ENCODE peak calls at places on chromosomes 11 and 22, in ten cellular contexts. One of them, this sample, is unnamed.

GRCh38 chr11:35332524-35332923 is 86.8 kb downstream of the SLC1A2 start:
- DNase-seq in aorta: no peak
- DNase-seq in A549: no peak
- DNase-seq in neuronal stem cell: no peak
- DNase-seq in effector memory CD4-positive, alpha-beta T cell: no peak
- DNase-seq in cardiac muscle cell: no peak
- DNase-seq in esophagus squamous epithelium: no peak
- DNase-seq in AG09309: no peak
- DNase-seq in foreskin fibroblast: no peak
- DNase-seq in colonic mucosa: no peak
- DNase-seq in this sample: no peak

GRCh38 chr11:110582728-110583432 is 129.4 kb downstream of the ARHGAP20 start:
- DNase-seq in aorta: no peak
- DNase-seq in A549: no peak
- DNase-seq in neuronal stem cell: no peak
- DNase-seq in effector memory CD4-positive, alpha-beta T cell: no peak
- DNase-seq in cardiac muscle cell: no peak
- DNase-seq in esophagus squamous epithelium: no peak
- DNase-seq in AG09309: no peak
- DNase-seq in foreskin fibroblast: no peak
- DNase-seq in colonic mucosa: no peak
- DNase-seq in this sample: no peak

GRCh38 chr11:66264893-66265292 is 3.5 kb upstream of the RAB1B start:
- DNase-seq in aorta: no peak
- DNase-seq in A549: no peak
- DNase-seq in neuronal stem cell: no peak
- DNase-seq in effector memory CD4-positive, alpha-beta T cell: no peak
- DNase-seq in cardiac muscle cell: no peak
- DNase-seq in esophagus squamous epithelium: no peak
- DNase-seq in AG09309: no peak
- DNase-seq in foreskin fibroblast: no peak
- DNase-seq in colonic mucosa: no peak
- DNase-seq in this sample: no peak

GRCh38 chr11:111944139-111944538 is 7.0 kb downstream of the DIXDC1 start:
- DNase-seq in aorta: no peak
- DNase-seq in A549: no peak
- DNase-seq in neuronal stem cell: no peak
- DNase-seq in effector memory CD4-positive, alpha-beta T cell: no peak
- DNase-seq in cardiac muscle cell: peak; percentile 88
- DNase-seq in esophagus squamous epithelium: no peak
- DNase-seq in AG09309: peak; percentile 67
- DNase-seq in foreskin fibroblast: peak; percentile 92
- DNase-seq in colonic mucosa: no peak
- DNase-seq in this sample: peak; percentile 87

GRCh38 chr22:40509401-40510134 is 127.0 kb downstream of the MRTFA start:
- DNase-seq in aorta: no peak
- DNase-seq in A549: no peak
- DNase-seq in neuronal stem cell: no peak
- DNase-seq in effector memory CD4-positive, alpha-beta T cell: no peak
- DNase-seq in cardiac muscle cell: peak; percentile 99
- DNase-seq in esophagus squamous epithelium: no peak
- DNase-seq in AG09309: peak; percentile 88
- DNase-seq in foreskin fibroblast: peak; percentile 78
- DNase-seq in colonic mucosa: peak; percentile 44
- DNase-seq in this sample: peak; percentile 96

GRCh38 chr11:88709567-88709966 is 356.2 kb downstream of the GRM5 start:
- DNase-seq in aorta: no peak
- DNase-seq in A549: no peak
- DNase-seq in neuronal stem cell: no peak
- DNase-seq in effector memory CD4-positive, alpha-beta T cell: no peak
- DNase-seq in cardiac muscle cell: no peak
- DNase-seq in esophagus squamous epithelium: no peak
- DNase-seq in AG09309: no peak
- DNase-seq in foreskin fibroblast: peak; percentile 21
- DNase-seq in colonic mucosa: peak; percentile 25
- DNase-seq in this sample: no peak

GRCh38 chr22:36913431-36914382 is at the start of gene CSF2RB:
- DNase-seq in aorta: no peak
- DNase-seq in A549: no peak
- DNase-seq in neuronal stem cell: no peak
- DNase-seq in effector memory CD4-positive, alpha-beta T cell: no peak
- DNase-seq in cardiac muscle cell: peak; percentile 32
- DNase-seq in esophagus squamous epithelium: no peak
- DNase-seq in AG09309: no peak
- DNase-seq in foreskin fibroblast: no peak
- DNase-seq in colonic mucosa: peak; percentile 32
- DNase-seq in this sample: no peak

GRCh38 chr11:45457649-45458048 is 171.5 kb upstream of the SYT13 start:
- DNase-seq in aorta: no peak
- DNase-seq in A549: no peak
- DNase-seq in neuronal stem cell: no peak
- DNase-seq in effector memory CD4-positive, alpha-beta T cell: no peak
- DNase-seq in cardiac muscle cell: peak; percentile 99
- DNase-seq in esophagus squamous epithelium: no peak
- DNase-seq in AG09309: peak; percentile 95
- DNase-seq in foreskin fibroblast: peak; percentile 73
- DNase-seq in colonic mucosa: no peak
- DNase-seq in this sample: peak; percentile 79

GRCh38 chr11:105609341-105609781 is 512 bp upstream of the GRIA4 start:
- DNase-seq in aorta: no peak
- DNase-seq in A549: no peak
- DNase-seq in neuronal stem cell: no peak
- DNase-seq in effector memory CD4-positive, alpha-beta T cell: no peak
- DNase-seq in cardiac muscle cell: peak; percentile 27
- DNase-seq in esophagus squamous epithelium: no peak
- DNase-seq in AG09309: no peak
- DNase-seq in foreskin fibroblast: peak; percentile 50
- DNase-seq in colonic mucosa: peak; percentile 21
- DNase-seq in this sample: no peak

GRCh38 chr11:117550466-117550865 is 222.8 kb downstream of the CEP164 start:
- DNase-seq in aorta: peak; percentile 25
- DNase-seq in A549: no peak
- DNase-seq in neuronal stem cell: no peak
- DNase-seq in effector memory CD4-positive, alpha-beta T cell: no peak
- DNase-seq in cardiac muscle cell: no peak
- DNase-seq in esophagus squamous epithelium: no peak
- DNase-seq in AG09309: no peak
- DNase-seq in foreskin fibroblast: no peak
- DNase-seq in colonic mucosa: no peak
- DNase-seq in this sample: no peak

GRCh38 chr11:113531575-113532451 is 56.6 kb upstream of the DRD2 start:
- DNase-seq in aorta: no peak
- DNase-seq in A549: no peak
- DNase-seq in neuronal stem cell: no peak
- DNase-seq in effector memory CD4-positive, alpha-beta T cell: no peak
- DNase-seq in cardiac muscle cell: peak; percentile 79
- DNase-seq in esophagus squamous epithelium: no peak
- DNase-seq in AG09309: no peak
- DNase-seq in foreskin fibroblast: peak; percentile 29
- DNase-seq in colonic mucosa: no peak
- DNase-seq in this sample: no peak

DNA sequence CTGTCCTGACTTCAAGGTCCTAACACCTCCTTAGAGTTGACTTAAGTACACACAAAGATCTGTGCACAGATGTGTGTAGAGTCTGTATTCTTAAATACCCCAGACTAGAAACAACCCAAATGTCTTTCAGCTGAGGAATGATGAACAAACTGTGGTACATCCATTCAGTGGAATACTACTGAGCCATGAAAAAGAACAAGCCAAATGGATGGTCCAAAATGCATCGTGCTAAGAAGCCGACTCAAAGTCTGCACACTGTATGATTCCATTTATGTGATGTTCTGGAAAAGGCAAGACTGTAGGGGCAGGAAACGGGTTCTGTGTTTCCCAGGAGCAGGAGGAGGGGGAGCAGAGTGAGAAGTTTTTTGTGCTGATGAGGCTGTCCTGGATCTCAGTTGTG is 56.7 kb upstream of the LINC01488 start:
- DNase-seq in aorta: no peak
- DNase-seq in A549: no peak
- DNase-seq in neuronal stem cell: no peak
- DNase-seq in effector memory CD4-positive, alpha-beta T cell: no peak
- DNase-seq in cardiac muscle cell: no peak
- DNase-seq in esophagus squamous epithelium: no peak
- DNase-seq in AG09309: no peak
- DNase-seq in foreskin fibroblast: no peak
- DNase-seq in colonic mucosa: no peak
- DNase-seq in this sample: no peak
- H3K4me3 ChIP-seq in aorta: no peak overlapping the region
- H3K4me3 ChIP-seq in A549: no peak overlapping the region
- H3K4me3 ChIP-seq in neuronal stem cell: no peak overlapping the region
- H3K4me3 ChIP-seq in effector memory CD4-positive, alpha-beta T cell: no peak overlapping the region
- H3K4me3 ChIP-seq in cardiac muscle cell: no peak overlapping the region
- H3K4me3 ChIP-seq in esophagus squamous epithelium: no peak overlapping the region
- H3K4me3 ChIP-seq in AG09309: no peak overlapping the region
- H3K4me3 ChIP-seq in foreskin fibroblast: no peak overlapping the region
- H3K4me3 ChIP-seq in colonic mucosa: no peak overlapping the region
- H3K4me3 ChIP-seq in this sample: no peak overlapping the region

GRCh38 chr11:6629573-6629891 is 10.3 kb upstream of the TPP1 start:
- DNase-seq in aorta: no peak
- DNase-seq in A549: no peak
- DNase-seq in neuronal stem cell: no peak
- DNase-seq in effector memory CD4-positive, alpha-beta T cell: no peak
- DNase-seq in cardiac muscle cell: no peak
- DNase-seq in esophagus squamous epithelium: no peak
- DNase-seq in AG09309: no peak
- DNase-seq in foreskin fibroblast: no peak
- DNase-seq in colonic mucosa: no peak
- DNase-seq in this sample: no peak
- H3K4me3 ChIP-seq in aorta: no peak overlapping the region
- H3K4me3 ChIP-seq in A549: no peak overlapping the region
- H3K4me3 ChIP-seq in neuronal stem cell: peak overlapping the region; percentile 80
- H3K4me3 ChIP-seq in effector memory CD4-positive, alpha-beta T cell: no peak overlapping the region
- H3K4me3 ChIP-seq in cardiac muscle cell: no peak overlapping the region
- H3K4me3 ChIP-seq in esophagus squamous epithelium: no peak overlapping the region
- H3K4me3 ChIP-seq in AG09309: no peak overlapping the region
- H3K4me3 ChIP-seq in foreskin fibroblast: no peak overlapping the region
- H3K4me3 ChIP-seq in colonic mucosa: no peak overlapping the region
- H3K4me3 ChIP-seq in this sample: no peak overlapping the region

GRCh38 chr22:50315289-50316113 is 8.1 kb upstream of the PLXNB2 start:
- DNase-seq in aorta: no peak
- DNase-seq in A549: no peak
- DNase-seq in neuronal stem cell: no peak
- DNase-seq in effector memory CD4-positive, alpha-beta T cell: no peak
- DNase-seq in cardiac muscle cell: no peak
- DNase-seq in esophagus squamous epithelium: no peak
- DNase-seq in AG09309: no peak
- DNase-seq in foreskin fibroblast: no peak
- DNase-seq in colonic mucosa: no peak
- DNase-seq in this sample: no peak
- H3K4me3 ChIP-seq in aorta: no peak overlapping the region
- H3K4me3 ChIP-seq in A549: no peak overlapping the region
- H3K4me3 ChIP-seq in neuronal stem cell: no peak overlapping the region
- H3K4me3 ChIP-seq in effector memory CD4-positive, alpha-beta T cell: no peak overlapping the region
- H3K4me3 ChIP-seq in cardiac muscle cell: no peak overlapping the region
- H3K4me3 ChIP-seq in esophagus squamous epithelium: no peak overlapping the region
- H3K4me3 ChIP-seq in AG09309: no peak overlapping the region
- H3K4me3 ChIP-seq in foreskin fibroblast: no peak overlapping the region
- H3K4me3 ChIP-seq in colonic mucosa: no peak overlapping the region
- H3K4me3 ChIP-seq in this sample: no peak overlapping the region

GRCh38 chr22:21014202-21015050 is 539 bp upstream of the P2RX6 start:
- DNase-seq in aorta: peak; percentile 96
- DNase-seq in A549: peak; percentile 74
- DNase-seq in neuronal stem cell: peak; percentile 95
- DNase-seq in effector memory CD4-positive, alpha-beta T cell: peak; percentile 79
- DNase-seq in cardiac muscle cell: peak; percentile 96
- DNase-seq in esophagus squamous epithelium: peak; percentile 47
- DNase-seq in AG09309: peak; percentile 46
- DNase-seq in foreskin fibroblast: peak; percentile 97
- DNase-seq in colonic mucosa: peak; percentile 84
- DNase-seq in this sample: peak; percentile 73

GRCh38 chr22:21015051-21016006 is at the start of gene P2RX6:
- DNase-seq in aorta: no peak
- DNase-seq in A549: no peak
- DNase-seq in neuronal stem cell: no peak
- DNase-seq in effector memory CD4-positive, alpha-beta T cell: no peak
- DNase-seq in cardiac muscle cell: no peak
- DNase-seq in esophagus squamous epithelium: no peak
- DNase-seq in AG09309: no peak
- DNase-seq in foreskin fibroblast: peak; percentile 69
- DNase-seq in colonic mucosa: no peak
- DNase-seq in this sample: no peak

GRCh38 chr22:21012446-21013407 is 2.2 kb upstream of the P2RX6 start:
- DNase-seq in aorta: no peak
- DNase-seq in A549: no peak
- DNase-seq in neuronal stem cell: no peak
- DNase-seq in effector memory CD4-positive, alpha-beta T cell: no peak
- DNase-seq in cardiac muscle cell: no peak
- DNase-seq in esophagus squamous epithelium: no peak
- DNase-seq in AG09309: no peak
- DNase-seq in foreskin fibroblast: no peak
- DNase-seq in colonic mucosa: no peak
- DNase-seq in this sample: no peak

GRCh38 chr22:21016644-21017420 is 1.9 kb downstream of the P2RX6 start:
- DNase-seq in aorta: no peak
- DNase-seq in A549: no peak
- DNase-seq in neuronal stem cell: no peak
- DNase-seq in effector memory CD4-positive, alpha-beta T cell: no peak
- DNase-seq in cardiac muscle cell: no peak
- DNase-seq in esophagus squamous epithelium: no peak
- DNase-seq in AG09309: no peak
- DNase-seq in foreskin fibroblast: no peak
- DNase-seq in colonic mucosa: no peak
- DNase-seq in this sample: no peak

GRCh38 chr22:21013742-21014201 is 1.2 kb upstream of the P2RX6 start:
- DNase-seq in aorta: no peak
- DNase-seq in A549: no peak
- DNase-seq in neuronal stem cell: no peak
- DNase-seq in effector memory CD4-positive, alpha-beta T cell: no peak
- DNase-seq in cardiac muscle cell: no peak
- DNase-seq in esophagus squamous epithelium: no peak
- DNase-seq in AG09309: no peak
- DNase-seq in foreskin fibroblast: no peak
- DNase-seq in colonic mucosa: no peak
- DNase-seq in this sample: no peak
- H3K4me3 ChIP-seq in aorta: no peak overlapping the region
- H3K4me3 ChIP-seq in A549: peak overlapping the region; percentile 44
- H3K4me3 ChIP-seq in neuronal stem cell: peak overlapping the region; percentile 80
- H3K4me3 ChIP-seq in effector memory CD4-positive, alpha-beta T cell: peak overlapping the region; percentile 31
- H3K4me3 ChIP-seq in cardiac muscle cell: peak overlapping the region; percentile 42
- H3K4me3 ChIP-seq in esophagus squamous epithelium: peak overlapping the region; percentile 45
- H3K4me3 ChIP-seq in AG09309: peak overlapping the region; percentile 56
- H3K4me3 ChIP-seq in foreskin fibroblast: peak overlapping the region; percentile 60
- H3K4me3 ChIP-seq in colonic mucosa: peak overlapping the region; percentile 34
- H3K4me3 ChIP-seq in this sample: peak overlapping the region; percentile 62

GRCh38 chr22:47154621-47155081 is 392.2 kb downstream of the TBC1D22A start:
- DNase-seq in aorta: no peak
- DNase-seq in A549: no peak
- DNase-seq in neuronal stem cell: no peak
- DNase-seq in effector memory CD4-positive, alpha-beta T cell: no peak
- DNase-seq in cardiac muscle cell: peak; percentile 79
- DNase-seq in esophagus squamous epithelium: no peak
- DNase-seq in AG09309: peak; percentile 46
- DNase-seq in foreskin fibroblast: peak; percentile 80
- DNase-seq in colonic mucosa: no peak
- DNase-seq in this sample: peak; percentile 9
- H3K4me3 ChIP-seq in aorta: peak overlapping the region; percentile 3
- H3K4me3 ChIP-seq in A549: no peak overlapping the region
- H3K4me3 ChIP-seq in neuronal stem cell: no peak overlapping the region
- H3K4me3 ChIP-seq in effector memory CD4-positive, alpha-beta T cell: no peak overlapping the region
- H3K4me3 ChIP-seq in cardiac muscle cell: no peak overlapping the region
- H3K4me3 ChIP-seq in esophagus squamous epithelium: no peak overlapping the region
- H3K4me3 ChIP-seq in AG09309: peak overlapping the region; percentile 35
- H3K4me3 ChIP-seq in foreskin fibroblast: peak overlapping the region; percentile 22
- H3K4me3 ChIP-seq in colonic mucosa: no peak overlapping the region
- H3K4me3 ChIP-seq in this sample: no peak overlapping the region

This sample was measured in skeletal muscle cell.